ENCODE peak calls at places on chromosomes 2 and 18, in ten cellular contexts. G is hepatocyte, Y is Panc1, E is Peyer's patch, L is mammary epithelial cell, W is transverse colon, F is prostate gland, K is ovary, X is heart left ventricle, H is uterus. R is an unnamed sample. For H3K36me3, the result is how much of the 10 kb centered on the place peaks cover.

GRCh38 chr2:100482741-100483140 is 12.5 kb downstream of the NMS start:
- DNase-seq in G (no peak), Y (peak), E (no peak), L (no peak), W (no peak), F (no peak), K (no peak), X (no peak), H (no peak), R (no peak)

GRCh38 chr2:162474006-162474405 is 130.1 kb downstream of the GCA start:
- DNase-seq in G (no peak), Y (no peak), E (no peak), L (no peak), W (no peak), F (no peak), K (no peak), X (no peak), H (no peak), R (no peak)

GRCh38 chr2:238555786-238556542 is 129.2 kb downstream of the ASB1 start:
- DNase-seq in G (no peak), Y (no peak), E (no peak), L (no peak), W (no peak), F (no peak), K (no peak), X (no peak), H (no peak), R (no peak)

GRCh38 chr18:45954070-45954712 is 12.9 kb downstream of the EPG5 start:
- DNase-seq in G (peak), Y (no peak), E (no peak), L (peak), W (no peak), F (no peak), K (no peak), X (no peak), H (no peak), R (no peak)

GRCh38 chr2:16057661-16058060 is 117.3 kb downstream of the MYCN start:
- DNase-seq in G (no peak), Y (no peak), E (no peak), L (no peak), W (no peak), F (no peak), K (no peak), X (no peak), H (no peak), R (no peak)

GRCh38 chr2:62578837-62579640 is 73.0 kb upstream of the TMEM17 start:
- DNase-seq in G (no peak), Y (peak), E (no peak), L (peak), W (peak), F (no peak), K (no peak), X (no peak), H (no peak), R (no peak)

GRCh38 chr2:10519067-10519740 is 71.1 kb upstream of the ODC1 start:
- DNase-seq in G (no peak), Y (no peak), E (no peak), L (no peak), W (no peak), F (no peak), K (no peak), X (no peak), H (no peak), R (no peak)

GRCh38 chr2:150267651-150268415 is 219.6 kb downstream of the RND3 start:
- DNase-seq in G (no peak), Y (no peak), E (no peak), L (peak), W (no peak), F (no peak), K (no peak), X (no peak), H (no peak), R (no peak)

GRCh38 chr2:45510701-45511420 is 100.2 kb downstream of the SRBD1 start:
- DNase-seq in G (no peak), Y (no peak), E (no peak), L (no peak), W (no peak), F (no peak), K (no peak), X (no peak), H (no peak), R (no peak)

GRCh38 chr2:10084956-10085851 is 5.0 kb upstream of the CYS1 start:
- DNase-seq in G (peak), Y (no peak), E (no peak), L (no peak), W (no peak), F (no peak), K (no peak), X (no peak), H (no peak), R (no peak)

GRCh38 chr2:195498839-195499490 is 158.1 kb upstream of the SLC39A10 start:
- DNase-seq in G (no peak), Y (no peak), E (no peak), L (no peak), W (no peak), F (no peak), K (no peak), X (no peak), H (no peak), R (no peak)

GRCh38 chr2:150788741-150789140 is 301.3 kb upstream of the RND3 start:
- DNase-seq in G (no peak), Y (no peak), E (no peak), L (no peak), W (no peak), F (no peak), K (no peak), X (no peak), H (no peak), R (no peak)

GRCh38 chr2:241500016-241500415 is 8.4 kb downstream of the STK25 start:
- DNase-seq in G (no peak), Y (no peak), E (no peak), L (no peak), W (no peak), F (no peak), K (no peak), X (no peak), H (no peak), R (no peak)

GRCh38 chr2:39160982-39161381 is 40.1 kb upstream of the SOS1 start:
- DNase-seq in G (no peak), Y (no peak), E (no peak), L (no peak), W (no peak), F (no peak), K (no peak), X (no peak), H (no peak), R (no peak)

GRCh38 chr2:74250189-74250631 is 51.8 kb downstream of the MTHFD2 start:
- DNase-seq in G (peak), Y (peak), E (peak), L (peak), W (peak), F (peak), K (peak), X (no peak), H (peak), R (no peak)

GRCh38 chr18:62754026-62754425 is 38.7 kb downstream of the PHLPP1 start:
- DNase-seq in G (no peak), Y (no peak), E (no peak), L (no peak), W (no peak), F (peak), K (no peak), X (no peak), H (no peak), R (no peak)

GRCh38 chr2:233441161-233442027 is 87.1 kb downstream of the DGKD start:
- DNase-seq in G (no peak), Y (no peak), E (peak), L (no peak), W (peak), F (no peak), K (no peak), X (no peak), H (no peak), R (no peak)

GRCh38 chr18:50297621-50298442 is 10.3 kb upstream of the CXXC1 start:
- DNase-seq in G (peak), Y (no peak), E (peak), L (peak), W (peak), F (no peak), K (peak), X (peak), H (peak), R (peak)

GRCh38 chr2:236565879-236566402 is 3.7 kb upstream of the ACKR3 start:
- DNase-seq in G (no peak), Y (no peak), E (no peak), L (no peak), W (no peak), F (no peak), K (no peak), X (no peak), H (no peak), R (no peak)

GRCh38 chr2:157971702-157972101 is 95.6 kb upstream of the ACVR1 start:
- DNase-seq in G (no peak), Y (no peak), E (no peak), L (peak), W (no peak), F (no peak), K (no peak), X (no peak), H (no peak), R (no peak)

GRCh38 chr2:71379086-71379485 is 47.5 kb downstream of the ZNF638 start:
- DNase-seq in G (peak), Y (peak), E (no peak), L (peak), W (no peak), F (no peak), K (no peak), X (no peak), H (no peak), R (no peak)

GRCh38 chr2:174169372-174169771 is 79.0 kb downstream of the OLA1 start:
- DNase-seq in G (no peak), Y (no peak), E (no peak), L (no peak), W (no peak), F (no peak), K (no peak), X (no peak), H (no peak), R (no peak)

GRCh38 chr2:134361648-134362047 is 107.8 kb downstream of the MGAT5 start:
- DNase-seq in G (no peak), Y (no peak), E (no peak), L (no peak), W (no peak), F (no peak), K (no peak), X (no peak), H (no peak), R (no peak)
- TF ChIP-seq CTCF in G (no peak), Y (no peak), E (no peak), L (no peak), W (no peak), F (no peak), K (no peak), X (no peak), H (no peak), R (no peak)

GRCh38 chr2:131056204-131056975 is 36.9 kb downstream of the FAM168B start:
- DNase-seq in G (no peak), Y (no peak), E (no peak), L (no peak), W (no peak), F (no peak), K (no peak), X (no peak), H (no peak), R (no peak)
- H3K36me3 ChIP-seq in G (under half), Y (under half), E (half or more), L (under half), W (under half), F (under half), K (under half), X (half or more), H (under half), R (under half)

GRCh38 chr18:24027156-24027555 is 12.6 kb downstream of the TTC39C start:
- DNase-seq in G (no peak), Y (no peak), E (no peak), L (peak), W (peak), F (peak), K (peak), X (peak), H (peak), R (peak)
- H3K27ac ChIP-seq in G (no peak), Y (no peak), E (no peak), L (peak), W (peak), F (no peak), K (no peak), X (no peak), H (peak), R (no peak)

GRCh38 chr2:219474285-219475060 is 24.2 kb upstream of the GMPPA start:
- DNase-seq in G (no peak), Y (no peak), E (no peak), L (no peak), W (no peak), F (no peak), K (no peak), X (no peak), H (no peak), R (no peak)
- TF ChIP-seq CTCF in G (no peak), Y (no peak), E (no peak), L (no peak), W (no peak), F (no peak), K (no peak), X (no peak), H (no peak), R (no peak)

DNA sequence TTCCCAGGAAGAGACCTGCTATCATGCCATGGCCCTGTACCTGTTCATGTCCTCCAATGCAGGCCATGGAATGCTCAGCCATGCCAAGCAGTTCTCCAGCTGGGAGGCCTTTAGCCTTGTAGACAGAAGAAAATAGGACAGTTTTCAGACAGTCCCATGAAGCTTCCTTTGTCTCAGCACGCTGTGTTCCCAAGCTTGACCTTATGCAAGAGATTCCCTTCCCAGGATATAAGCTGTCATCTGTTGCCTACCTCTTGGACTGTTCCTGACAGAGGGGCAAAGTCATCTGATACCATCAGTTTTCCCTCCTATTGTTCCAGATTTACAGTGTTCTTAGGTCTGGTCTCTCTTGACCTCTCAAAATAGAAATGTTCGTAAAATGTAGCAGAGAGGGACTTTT is 96.6 kb upstream of the EML6 start:
- DNase-seq in G (no peak), Y (no peak), E (no peak), L (no peak), W (no peak), F (no peak), K (no peak), X (no peak), H (no peak), R (no peak)
- H3K36me3 ChIP-seq in G (under half), Y (under half), E (half or more), L (half or more), W (half or more), F (under half), K (under half), X (half or more), H (under half), R (half or more)

DNA sequence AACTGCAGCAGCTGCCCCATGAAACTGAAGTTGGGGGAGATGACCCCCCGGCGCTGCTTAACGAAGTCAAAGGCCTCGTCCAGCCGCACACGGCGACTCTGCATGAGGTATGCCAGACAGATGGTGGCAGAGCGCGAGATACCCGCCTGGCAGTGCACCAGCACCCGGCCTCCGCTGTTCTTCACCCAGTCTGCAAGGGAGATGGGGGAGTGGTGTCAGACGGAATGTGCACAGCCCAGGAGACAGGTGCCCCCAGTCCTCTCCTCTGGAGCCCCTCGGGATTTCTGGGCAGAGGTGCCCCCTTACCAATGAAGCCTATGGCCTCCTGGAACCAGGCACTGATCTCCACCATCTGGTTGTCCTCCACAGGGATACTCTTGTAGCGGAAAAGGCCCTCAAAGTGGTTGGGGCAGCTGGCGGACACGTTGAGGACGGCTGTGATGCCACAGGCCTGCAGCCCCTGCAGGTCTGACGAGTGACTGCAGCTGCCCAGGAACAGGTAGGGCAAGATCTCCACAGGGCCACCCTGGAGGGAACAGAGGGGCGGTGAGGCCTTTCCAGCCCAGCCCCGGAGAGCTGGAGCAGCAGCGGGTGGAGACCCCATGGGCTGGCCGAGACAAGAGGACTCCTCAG is 1.3 kb downstream of the DUSP2 start:
- DNase-seq in G (no peak), Y (no peak), E (peak), L (no peak), W (peak), F (no peak), K (no peak), X (peak), H (no peak), R (no peak)
- H3K27ac ChIP-seq in G (no peak), Y (peak), E (peak), L (no peak), W (peak), F (no peak), K (no peak), X (no peak), H (no peak), R (no peak)

GRCh38 chr2:109300582-109300981 is 171.6 kb downstream of the SH3RF3 start:
- DNase-seq in G (no peak), Y (no peak), E (no peak), L (no peak), W (no peak), F (no peak), K (no peak), X (no peak), H (no peak), R (no peak)

GRCh38 chr2:109301746-109302145 is 172.7 kb downstream of the SH3RF3 start:
- DNase-seq in G (no peak), Y (no peak), E (no peak), L (no peak), W (no peak), F (no peak), K (no peak), X (no peak), H (no peak), R (no peak)

GRCh38 chr2:109297566-109298205 is 168.7 kb downstream of the SH3RF3 start:
- DNase-seq in G (no peak), Y (no peak), E (no peak), L (no peak), W (no peak), F (no peak), K (no peak), X (no peak), H (no peak), R (no peak)

GRCh38 chr2:109299466-109299865 is 170.5 kb downstream of the SH3RF3 start:
- DNase-seq in G (no peak), Y (no peak), E (no peak), L (no peak), W (no peak), F (no peak), K (no peak), X (no peak), H (no peak), R (no peak)

DNA sequence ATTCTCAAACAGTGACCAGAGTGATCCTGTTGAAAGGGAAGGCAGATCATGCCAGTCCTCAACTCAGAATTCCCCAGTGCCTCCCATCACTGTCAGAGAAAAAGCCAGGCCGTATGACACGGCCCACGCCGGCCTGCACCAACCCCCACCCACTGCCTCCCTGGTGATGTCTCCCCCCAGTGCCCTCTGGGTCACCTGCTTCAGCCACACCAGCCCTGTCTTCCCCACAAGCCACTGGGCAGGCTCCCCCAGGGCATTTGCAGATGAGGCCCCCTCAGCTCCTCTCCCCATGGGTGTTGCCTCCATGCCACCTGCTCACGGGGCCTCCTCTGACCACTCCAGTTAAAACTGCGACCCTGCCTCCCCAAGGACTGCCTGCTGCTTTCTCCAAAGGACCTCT is 169.8 kb downstream of the SH3RF3 start:
- DNase-seq in G (no peak), Y (no peak), E (no peak), L (no peak), W (no peak), F (no peak), K (no peak), X (no peak), H (no peak), R (no peak)
- TF ChIP-seq CTCF in G (no peak), Y (no peak), E (no peak), L (no peak), W (no peak), F (no peak), K (no peak), X (no peak), H (no peak), R (no peak)

R was measured in pancreas.